ENCODE peak calls at places on chromosomes 16 and 17, in eight cellular contexts. J is nucleus accumbens; W is GF-D8; S is fibroblast of mammary gland; D is stimulated activated CD8-positive, alpha-beta memory T cell treated with anti-CD3 and anti-CD28 coated beads, Interleukin-4, amount 100 ng/mL, for 48 hours; H is HCEC 1CT; Y is HT1080; B is BE2C. E is an unnamed sample.

GRCh38 chr16:19694989-19695388 is 23.0 kb downstream of the KNOP1 start:
- DNase-seq in J (no peak), W (no peak), S (peak), D (no peak), H (no peak), Y (no peak), B (no peak), E (no peak)

GRCh38 chr17:17759164-17759563 is 77.6 kb downstream of the SREBF1 start:
- DNase-seq in J (no peak), W (no peak), S (no peak), D (no peak), H (no peak), Y (no peak), B (no peak), E (no peak)

GRCh38 chr17:18002171-18002570 is 29.5 kb downstream of the DRC3 start:
- DNase-seq in J (no peak), W (no peak), S (peak), D (no peak), H (peak), Y (no peak), B (no peak), E (no peak)

GRCh38 chr17:80152057-80152831 is 5.3 kb upstream of the EIF4A3 start:
- DNase-seq in J (no peak), W (peak), S (peak), D (no peak), H (no peak), Y (peak), B (no peak), E (peak)

GRCh38 chr17:57294629-57295501 is 38.5 kb downstream of the MSI2 start:
- DNase-seq in J (no peak), W (no peak), S (no peak), D (peak), H (peak), Y (peak), B (peak), E (no peak)

GRCh38 chr16:57652695-57653471 is 15.2 kb upstream of the ADGRG3 start:
- DNase-seq in J (no peak), W (no peak), S (no peak), D (no peak), H (no peak), Y (no peak), B (no peak), E (no peak)

GRCh38 chr17:9987779-9988585 is 82.9 kb upstream of the RCVRN start:
- DNase-seq in J (no peak), W (no peak), S (peak), D (peak), H (no peak), Y (no peak), B (no peak), E (peak)

GRCh38 chr17:75487351-75488070 is 27.8 kb downstream of the CASKIN2 start:
- DNase-seq in J (no peak), W (peak), S (no peak), D (peak), H (no peak), Y (peak), B (no peak), E (no peak)

GRCh38 chr17:57557793-57558681 is 187.1 kb downstream of the CCDC182 start:
- DNase-seq in J (no peak), W (no peak), S (no peak), D (no peak), H (peak), Y (peak), B (no peak), E (peak)

GRCh38 chr17:55453836-55454557 is 32.4 kb upstream of the MMD start:
- DNase-seq in J (no peak), W (no peak), S (no peak), D (no peak), H (no peak), Y (no peak), B (no peak), E (no peak)

GRCh38 chr17:7029659-7030058 is 6.2 kb upstream of the SLC16A13 start:
- DNase-seq in J (no peak), W (peak), S (no peak), D (peak), H (no peak), Y (no peak), B (no peak), E (no peak)

GRCh38 chr17:72477529-72477928 is 356.7 kb downstream of the SOX9 start:
- DNase-seq in J (no peak), W (no peak), S (no peak), D (no peak), H (no peak), Y (no peak), B (peak), E (no peak)

GRCh38 chr16:66927012-66927436 is 1.7 kb upstream of the RRAD start:
- DNase-seq in J (no peak), W (peak), S (peak), D (no peak), H (peak), Y (peak), B (peak), E (peak)

GRCh38 chr17:12729086-12729485 is 60.2 kb upstream of the ARHGAP44 start:
- DNase-seq in J (no peak), W (no peak), S (peak), D (no peak), H (no peak), Y (no peak), B (no peak), E (no peak)

GRCh38 chr17:58335779-58336455 is 7.3 kb upstream of the TSPOAP1 start:
- DNase-seq in J (no peak), W (peak), S (no peak), D (peak), H (no peak), Y (peak), B (peak), E (no peak)

GRCh38 chr17:19238167-19238505 is 970 bp downstream of the EPN2 start:
- DNase-seq in J (no peak), W (no peak), S (no peak), D (peak), H (no peak), Y (no peak), B (peak), E (peak)

GRCh38 chr17:63024716-63025115 is 58.7 kb downstream of the TANC2 start:
- DNase-seq in J (no peak), W (no peak), S (peak), D (no peak), H (peak), Y (no peak), B (no peak), E (peak)

GRCh38 chr16:35188288-35189155 is 1729.1 kb downstream of the TP53TG3F start:
- DNase-seq in J (no peak), W (no peak), S (no peak), D (no peak), H (no peak), Y (no peak), B (no peak), E (no peak)

GRCh38 chr17:6463616-6464445 is 19.6 kb downstream of the PIMREG start:
- DNase-seq in J (no peak), W (no peak), S (no peak), D (no peak), H (no peak), Y (no peak), B (no peak), E (no peak)

GRCh38 chr16:10269632-10270031 is 87.4 kb upstream of the GRIN2A start:
- DNase-seq in J (no peak), W (no peak), S (no peak), D (no peak), H (no peak), Y (no peak), B (no peak), E (no peak)

GRCh38 chr17:73283841-73284282 is 22.2 kb upstream of the CPSF4L start:
- DNase-seq in J (no peak), W (no peak), S (no peak), D (no peak), H (no peak), Y (no peak), B (peak), E (no peak)

GRCh38 chr16:49608801-49609200 is 235.2 kb downstream of the C16orf78 start:
- DNase-seq in J (no peak), W (no peak), S (peak), D (no peak), H (no peak), Y (peak), B (peak), E (peak)

GRCh38 chr17:71472809-71473789 is 647.7 kb upstream of the SOX9 start:
- DNase-seq in J (no peak), W (peak), S (peak), D (no peak), H (peak), Y (peak), B (peak), E (peak)

GRCh38 chr16:2954647-2955381 is 9.3 kb upstream of the KREMEN2 start:
- DNase-seq in J (no peak), W (no peak), S (no peak), D (no peak), H (no peak), Y (no peak), B (no peak), E (no peak)

E was measured in fibroblast of the aortic adventitia.